ENCODE peak calls at places on chromosomes 13 and 19, in four cellular contexts. V is natural killer cell, F is esophagus squamous epithelium, H is neural crest cell. C is an unnamed sample.

GRCh38 chr13:20118268-20119140 is 42.3 kb downstream of the GJA3 start:
- DNase-seq in H (peak), V (no peak), F (no peak), C (no peak)

GRCh38 chr19:42397315-42398166 is 7.4 kb upstream of the CNFN start:
- DNase-seq in H (no peak), F (no peak), V (no peak), C (peak)

GRCh38 chr13:104296301-104296700 is 1230.1 kb upstream of the SLC10A2 start:
- DNase-seq in F (no peak), H (no peak), V (no peak), C (no peak)

GRCh38 chr13:36362251-36362650 is 16.1 kb upstream of the SPART start:
- DNase-seq in V (no peak), F (no peak), H (no peak), C (no peak)

GRCh38 chr13:24407844-24408243 is 98.5 kb downstream of the C1QTNF9 start:
- DNase-seq in H (no peak), F (no peak), V (no peak), C (no peak)

GRCh38 chr13:112851107-112852046 is 117.6 kb upstream of the MCF2L start:
- DNase-seq in H (no peak), V (no peak), F (no peak), C (no peak)

GRCh38 chr13:82698383-82698782 is 1183.9 kb downstream of the SLITRK1 start:
- DNase-seq in F (no peak), H (no peak), V (no peak), C (no peak)

GRCh38 chr19:29532097-29532496 is 6.3 kb downstream of the VSTM2B start:
- DNase-seq in F (no peak), V (no peak), H (no peak), C (no peak)

GRCh38 chr13:24851546-24851945 is 87.6 kb downstream of the RNF17 start:
- DNase-seq in H (no peak), F (no peak), V (no peak), C (no peak)

GRCh38 chr13:45102136-45102802 is 18.0 kb upstream of the GTF2F2 start:
- DNase-seq in V (no peak), F (no peak), H (no peak), C (no peak)

GRCh38 chr19:17468302-17469091 is 1.8 kb upstream of the SLC27A1 start:
- DNase-seq in H (no peak), F (no peak), V (no peak), C (no peak)

GRCh38 chr13:98285317-98285716 is 108.2 kb upstream of the RNF113B start:
- DNase-seq in F (no peak), H (no peak), V (no peak), C (no peak)

GRCh38 chr19:21749090-21749489 is 18.3 kb downstream of the ZNF100 start:
- DNase-seq in V (no peak), F (no peak), H (no peak), C (no peak)

GRCh38 chr19:29988351-29988750 is 46.3 kb downstream of the URI1 start:
- DNase-seq in F (no peak), V (no peak), H (no peak), C (no peak)

GRCh38 chr19:48806518-48806817 is 4.4 kb downstream of the BCAT2 start:
- DNase-seq in F (no peak), H (peak), V (no peak), C (no peak)

GRCh38 chr13:28337196-28338045 is 157.5 kb downstream of the FLT1 start:
- DNase-seq in F (no peak), V (no peak), H (no peak), C (no peak)

GRCh38 chr19:33503791-33504444 is 17.7 kb downstream of the PEPD start:
- DNase-seq in V (no peak), F (no peak), H (no peak), C (no peak)

GRCh38 chr13:113029487-113030258 is 60.7 kb downstream of the MCF2L start:
- DNase-seq in H (peak), V (peak), F (no peak), C (no peak)

GRCh38 chr13:100875392-100876043 is 200.9 kb upstream of the TMTC4 start:
- DNase-seq in F (no peak), H (no peak), V (no peak), C (no peak)

GRCh38 chr19:39212377-39212742 is 8.3 kb upstream of the SYCN start:
- DNase-seq in H (peak), F (no peak), V (peak), C (no peak)

GRCh38 chr19:56504581-56504980 is 3.1 kb upstream of the ZNF471 start:
- DNase-seq in H (no peak), V (no peak), F (no peak), C (no peak)

GRCh38 chr19:33110201-33110910 is 21.6 kb upstream of the WDR88 start:
- DNase-seq in H (no peak), V (no peak), F (no peak), C (no peak)

GRCh38 chr19:3289971-3290569 is 65.6 kb downstream of the CELF5 start:
- DNase-seq in H (no peak), F (no peak), V (no peak), C (no peak)

GRCh38 chr19:42420055-42420544 is 7.1 kb downstream of the LIPE start:
- DNase-seq in V (peak), F (no peak), H (no peak), C (no peak)

GRCh38 chr19:50203281-50204080 is at the start of gene MYH14:
- DNase-seq in F (no peak), H (peak), V (no peak), C (no peak)

GRCh38 chr19:37218592-37218935 is 550 bp downstream of the ZNF383 start:
- DNase-seq in H (no peak), V (peak), F (no peak), C (no peak)

GRCh38 chr19:13430790-13431582 is 75.3 kb downstream of the CACNA1A start:
- DNase-seq in V (peak), H (peak), F (no peak), C (peak)

GRCh38 chr13:109746364-109746763 is 40.0 kb downstream of the IRS2 start:
- DNase-seq in V (no peak), F (no peak), H (no peak), C (no peak)

GRCh38 chr13:109655206-109655600 is 131.2 kb downstream of the IRS2 start:
- DNase-seq in H (no peak), F (no peak), V (no peak), C (no peak)

GRCh38 chr13:93220073-93220472 is 6.5 kb upstream of the GPC6 start:
- DNase-seq in F (no peak), V (no peak), H (no peak), C (no peak)

GRCh38 chr13:98141938-98142426 is 912 bp upstream of the FARP1 start:
- DNase-seq in V (no peak), F (no peak), H (no peak), C (no peak)

GRCh38 chr19:14073925-14074838 is 1.6 kb downstream of the MISP3 start:
- DNase-seq in V (peak), H (no peak), F (no peak), C (no peak)

GRCh38 chr13:32804673-32805260 is 211.5 kb upstream of the KL start:
- DNase-seq in F (no peak), H (no peak), V (no peak), C (no peak)

GRCh38 chr13:106234656-106235055 is 300.8 kb downstream of the EFNB2 start:
- DNase-seq in H (no peak), F (no peak), V (no peak), C (no peak)

DNA sequence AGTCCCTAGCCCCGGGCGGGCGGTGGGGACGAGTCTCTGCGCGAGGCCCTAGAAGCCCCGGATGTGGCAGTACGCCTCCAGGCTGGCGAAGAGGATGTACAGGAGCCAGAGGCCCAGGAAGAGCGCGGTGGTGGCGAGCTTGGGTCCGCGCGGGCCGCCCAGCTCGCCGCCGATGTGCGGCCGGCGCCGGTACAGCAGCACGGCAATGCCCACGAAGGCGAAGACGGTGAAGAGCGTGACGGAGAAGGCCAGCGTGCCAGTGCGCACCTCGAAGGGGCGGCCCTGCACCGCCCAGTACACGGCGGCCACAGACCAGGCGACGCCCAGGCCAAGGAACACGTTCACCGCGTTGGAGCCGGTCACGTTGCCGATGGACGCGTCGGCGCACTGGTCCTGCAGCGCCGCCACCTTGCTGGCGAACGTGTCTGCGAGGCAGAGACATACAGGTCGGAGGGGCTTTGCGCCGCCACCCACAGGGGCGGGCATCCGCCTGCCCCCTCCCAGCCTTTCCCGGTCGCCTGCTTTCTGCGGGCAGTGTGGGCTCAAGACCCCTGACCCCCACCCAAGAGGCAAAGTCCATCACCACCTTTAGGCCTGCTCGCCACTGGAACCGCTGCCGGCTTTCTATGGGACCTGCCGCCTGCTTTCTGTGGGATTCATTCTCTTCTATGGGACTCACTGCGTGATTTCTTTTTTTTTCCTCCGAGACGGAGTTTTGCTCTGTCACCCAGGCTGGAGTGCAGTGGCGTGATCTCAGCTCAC is 10.9 kb upstream of the MEIS3 start:
- DNase-seq in H (no peak), V (no peak), F (no peak), C (no peak)
- TF ChIP-seq CTCF in H (peak), V (no peak), F (peak), C (peak)

DNA sequence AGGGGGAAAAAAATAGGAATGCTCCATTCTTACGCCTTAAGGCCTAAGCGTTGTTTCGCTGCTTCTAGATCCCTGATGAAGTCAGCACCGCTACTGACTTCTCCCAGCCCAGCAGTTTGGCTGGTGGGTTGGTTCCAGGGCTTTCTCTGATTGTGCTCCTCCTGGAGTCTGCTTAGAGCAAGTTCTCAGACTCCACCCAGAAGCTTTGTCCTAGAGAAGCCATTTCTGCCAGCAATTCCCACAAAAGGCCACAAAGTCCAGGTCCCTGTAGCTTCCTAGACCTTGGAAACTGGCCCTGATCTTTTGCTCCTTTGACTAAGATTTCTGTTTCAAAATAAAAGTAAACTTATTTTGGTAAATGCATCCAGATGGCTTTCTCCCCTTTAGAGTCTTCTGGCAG is 65.4 kb downstream of the KCTD12 start:
- DNase-seq in V (no peak), F (no peak), H (no peak), C (no peak)
- TF ChIP-seq CTCF in V (no peak), F (no peak), H (no peak), C (no peak)

DNA sequence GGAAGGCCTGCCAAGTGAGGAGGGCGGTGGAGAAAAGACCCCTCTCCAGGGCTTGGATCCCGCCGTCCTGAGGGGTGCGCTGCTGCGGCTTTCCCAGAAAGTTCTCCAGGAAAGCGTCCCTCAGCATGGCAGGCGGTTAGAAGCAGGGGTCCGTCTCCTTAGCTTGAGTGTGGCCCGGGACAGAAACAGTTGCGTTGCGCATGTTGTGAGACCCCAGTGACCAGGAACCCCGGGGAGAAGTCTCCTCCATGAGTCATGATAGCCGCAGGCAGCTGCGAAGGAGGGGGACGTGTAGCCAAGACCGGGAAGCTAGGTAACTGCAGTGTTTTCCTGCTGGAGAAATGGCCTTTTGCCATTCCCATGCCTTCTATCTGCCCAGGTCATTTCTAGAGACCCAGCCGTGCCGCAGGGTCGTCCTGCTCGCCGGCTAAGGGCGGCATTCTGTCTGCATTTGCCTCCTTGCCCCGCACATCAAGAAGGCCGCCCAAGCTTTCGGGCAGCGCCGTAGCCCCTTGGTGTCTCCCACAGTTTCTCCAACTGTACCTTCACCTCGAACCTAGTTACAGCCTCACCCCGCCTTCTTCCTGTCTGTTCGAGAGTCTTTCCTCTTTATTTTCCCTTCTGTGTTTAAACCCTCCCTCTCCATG is 64.3 kb downstream of the TM9SF2 start:
- DNase-seq in F (no peak), H (no peak), V (no peak), C (no peak)
- TF ChIP-seq CTCF in F (no peak), H (no peak), V (no peak), C (no peak)

GRCh38 chr13:95697052-95697680 is 20.2 kb downstream of the DNAJC3 start:
- DNase-seq in V (no peak), F (no peak), H (no peak), C (no peak)

DNA sequence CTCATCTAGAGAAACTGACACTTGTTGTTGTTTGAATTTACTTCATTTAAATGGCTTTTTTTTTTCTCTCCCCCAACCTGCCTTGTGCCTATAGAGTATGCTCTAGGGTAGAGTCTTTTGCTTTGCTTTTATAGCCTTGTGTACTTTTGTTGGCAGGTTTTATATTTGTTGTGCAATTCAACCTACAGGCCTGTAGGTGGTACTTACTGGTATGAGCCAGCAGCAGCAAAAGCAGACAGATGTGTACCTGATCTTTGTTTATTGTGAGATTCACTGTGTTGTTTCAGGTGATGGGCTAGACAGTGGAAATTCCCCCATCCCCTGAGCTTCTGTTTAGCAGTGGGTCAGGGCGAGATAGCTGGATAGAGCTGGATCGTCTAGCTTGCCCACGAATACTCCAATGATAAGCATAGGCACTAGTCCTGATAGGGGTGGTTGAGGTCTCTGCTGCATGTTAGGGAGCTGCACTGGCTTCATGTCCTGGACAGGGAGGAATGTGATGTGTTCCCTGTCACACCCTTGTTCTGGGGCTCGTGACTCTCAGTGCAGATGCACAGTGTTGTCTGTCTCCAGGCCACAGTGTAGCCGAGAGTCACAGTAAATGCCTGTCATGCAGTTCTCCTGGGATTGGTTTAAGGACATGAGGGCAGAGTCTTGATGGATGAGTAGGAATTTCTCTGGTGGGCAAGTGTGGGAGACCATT is 21.3 kb downstream of the DNAJC3 start:
- DNase-seq in H (no peak), V (no peak), F (no peak), C (no peak)
- TF ChIP-seq CTCF in H (peak), V (peak), F (no peak), C (peak)

GRCh38 chr19:861756-862528 is 2.5 kb downstream of the CFD start:
- DNase-seq in H (peak), F (no peak), V (peak), C (no peak)
- TF ChIP-seq CTCF in H (peak), F (no peak), V (no peak), C (peak)